ENCODE peak calls at places on chromosome 7, in eight cellular contexts. One of them, this sample, is unnamed.

GRCh38 chr7:45589061-45589460 is 14.9 kb downstream of the ADCY1 start:
- DNase-seq in heart left ventricle: no peak
- DNase-seq in IMR-90: no peak
- DNase-seq in coronary artery: no peak
- DNase-seq in progenitor cell of endocrine pancreas: no peak
- DNase-seq in HL-60: no peak
- DNase-seq in epithelial cell of esophagus: no peak
- DNase-seq in endothelial cell: no peak
- DNase-seq in this sample: no peak

GRCh38 chr7:141076377-141076776 is 2.5 kb downstream of the TMEM178B start:
- DNase-seq in heart left ventricle: no peak
- DNase-seq in IMR-90: no peak
- DNase-seq in coronary artery: no peak
- DNase-seq in progenitor cell of endocrine pancreas: no peak
- DNase-seq in HL-60: no peak
- DNase-seq in epithelial cell of esophagus: no peak
- DNase-seq in endothelial cell: peak
- DNase-seq in this sample: no peak

GRCh38 chr7:155997431-155998327 is 185.4 kb upstream of the SHH start:
- DNase-seq in heart left ventricle: no peak
- DNase-seq in IMR-90: no peak
- DNase-seq in coronary artery: peak
- DNase-seq in progenitor cell of endocrine pancreas: no peak
- DNase-seq in HL-60: no peak
- DNase-seq in epithelial cell of esophagus: no peak
- DNase-seq in endothelial cell: no peak
- DNase-seq in this sample: no peak

GRCh38 chr7:1136841-1137516 is 23.0 kb downstream of the ZFAND2A start:
- DNase-seq in heart left ventricle: no peak
- DNase-seq in IMR-90: no peak
- DNase-seq in coronary artery: no peak
- DNase-seq in progenitor cell of endocrine pancreas: no peak
- DNase-seq in HL-60: no peak
- DNase-seq in epithelial cell of esophagus: no peak
- DNase-seq in endothelial cell: no peak
- DNase-seq in this sample: no peak

GRCh38 chr7:90188281-90188680 is 23.3 kb upstream of the STEAP2 start:
- DNase-seq in heart left ventricle: no peak
- DNase-seq in IMR-90: no peak
- DNase-seq in coronary artery: no peak
- DNase-seq in progenitor cell of endocrine pancreas: no peak
- DNase-seq in HL-60: no peak
- DNase-seq in epithelial cell of esophagus: no peak
- DNase-seq in endothelial cell: no peak
- DNase-seq in this sample: no peak

GRCh38 chr7:113086431-113086888 is at the start of gene GPR85:
- DNase-seq in heart left ventricle: peak
- DNase-seq in IMR-90: peak
- DNase-seq in coronary artery: no peak
- DNase-seq in progenitor cell of endocrine pancreas: peak
- DNase-seq in HL-60: peak
- DNase-seq in epithelial cell of esophagus: peak
- DNase-seq in endothelial cell: peak
- DNase-seq in this sample: peak

GRCh38 chr7:17526621-17527020 is 228.2 kb downstream of the AHR start:
- DNase-seq in heart left ventricle: no peak
- DNase-seq in IMR-90: no peak
- DNase-seq in coronary artery: no peak
- DNase-seq in progenitor cell of endocrine pancreas: no peak
- DNase-seq in HL-60: no peak
- DNase-seq in epithelial cell of esophagus: peak
- DNase-seq in endothelial cell: no peak
- DNase-seq in this sample: no peak

GRCh38 chr7:104328970-104329825 is 795 bp downstream of the LHFPL3 start:
- DNase-seq in heart left ventricle: peak
- DNase-seq in IMR-90: no peak
- DNase-seq in coronary artery: no peak
- DNase-seq in progenitor cell of endocrine pancreas: no peak
- DNase-seq in HL-60: no peak
- DNase-seq in epithelial cell of esophagus: no peak
- DNase-seq in endothelial cell: peak
- DNase-seq in this sample: no peak

GRCh38 chr7:74502216-74502891 is 48.6 kb downstream of the GTF2IRD1 start:
- DNase-seq in heart left ventricle: peak
- DNase-seq in IMR-90: no peak
- DNase-seq in coronary artery: no peak
- DNase-seq in progenitor cell of endocrine pancreas: no peak
- DNase-seq in HL-60: no peak
- DNase-seq in epithelial cell of esophagus: peak
- DNase-seq in endothelial cell: no peak
- DNase-seq in this sample: no peak

GRCh38 chr7:17532861-17533404 is 234.5 kb downstream of the AHR start:
- DNase-seq in heart left ventricle: no peak
- DNase-seq in IMR-90: peak
- DNase-seq in coronary artery: no peak
- DNase-seq in progenitor cell of endocrine pancreas: no peak
- DNase-seq in HL-60: no peak
- DNase-seq in epithelial cell of esophagus: peak
- DNase-seq in endothelial cell: no peak
- DNase-seq in this sample: peak

GRCh38 chr7:102286237-102287081 is at the start of gene SH2B2:
- DNase-seq in heart left ventricle: peak
- DNase-seq in IMR-90: peak
- DNase-seq in coronary artery: peak
- DNase-seq in progenitor cell of endocrine pancreas: peak
- DNase-seq in HL-60: no peak
- DNase-seq in epithelial cell of esophagus: peak
- DNase-seq in endothelial cell: peak
- DNase-seq in this sample: peak

GRCh38 chr7:25789701-25790240 is 362.2 kb upstream of the NFE2L3 start:
- DNase-seq in heart left ventricle: no peak
- DNase-seq in IMR-90: no peak
- DNase-seq in coronary artery: no peak
- DNase-seq in progenitor cell of endocrine pancreas: no peak
- DNase-seq in HL-60: no peak
- DNase-seq in epithelial cell of esophagus: no peak
- DNase-seq in endothelial cell: no peak
- DNase-seq in this sample: no peak

GRCh38 chr7:74218343-74218698 is 8.5 kb downstream of the LAT2 start:
- DNase-seq in heart left ventricle: no peak
- DNase-seq in IMR-90: no peak
- DNase-seq in coronary artery: no peak
- DNase-seq in progenitor cell of endocrine pancreas: no peak
- DNase-seq in HL-60: no peak
- DNase-seq in epithelial cell of esophagus: no peak
- DNase-seq in endothelial cell: no peak
- DNase-seq in this sample: no peak

GRCh38 chr7:28779929-28780328 is 178.2 kb downstream of the TRIL start:
- DNase-seq in heart left ventricle: no peak
- DNase-seq in IMR-90: no peak
- DNase-seq in coronary artery: no peak
- DNase-seq in progenitor cell of endocrine pancreas: no peak
- DNase-seq in HL-60: no peak
- DNase-seq in epithelial cell of esophagus: no peak
- DNase-seq in endothelial cell: no peak
- DNase-seq in this sample: no peak

GRCh38 chr7:90512841-90513254 is 43.4 kb downstream of the PTTG1IP2 start:
- DNase-seq in heart left ventricle: no peak
- DNase-seq in IMR-90: no peak
- DNase-seq in coronary artery: no peak
- DNase-seq in progenitor cell of endocrine pancreas: no peak
- DNase-seq in HL-60: no peak
- DNase-seq in epithelial cell of esophagus: no peak
- DNase-seq in endothelial cell: no peak
- DNase-seq in this sample: no peak

GRCh38 chr7:15309891-15310290 is 251.9 kb downstream of the AGMO start:
- DNase-seq in heart left ventricle: no peak
- DNase-seq in IMR-90: peak
- DNase-seq in coronary artery: no peak
- DNase-seq in progenitor cell of endocrine pancreas: no peak
- DNase-seq in HL-60: no peak
- DNase-seq in epithelial cell of esophagus: peak
- DNase-seq in endothelial cell: no peak
- DNase-seq in this sample: peak

DNA sequence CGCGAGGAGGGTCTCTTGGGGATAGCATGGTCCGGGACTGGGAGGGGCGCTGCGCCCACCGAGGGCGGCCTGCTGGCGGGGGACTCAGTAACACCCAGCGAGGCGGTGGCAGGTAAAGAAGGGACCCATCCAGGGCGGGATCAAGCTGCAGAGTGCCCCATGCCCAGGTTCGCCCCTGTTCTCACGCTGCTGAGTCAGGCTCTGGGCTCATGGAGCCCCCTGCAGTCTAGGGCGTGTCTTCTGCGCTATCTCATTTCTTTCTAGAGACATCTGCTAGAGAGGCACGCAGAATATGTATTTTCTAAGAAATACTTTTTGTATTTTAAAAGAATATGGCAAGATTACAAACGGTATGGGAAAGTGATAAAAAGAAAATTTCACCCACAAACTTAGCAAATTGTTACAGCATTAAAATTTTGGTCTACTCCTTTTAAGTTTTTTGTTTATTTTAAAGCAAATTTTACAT is 933 bp downstream of the EPDR1 start:
- DNase-seq in heart left ventricle: peak
- DNase-seq in IMR-90: no peak
- DNase-seq in coronary artery: peak
- DNase-seq in progenitor cell of endocrine pancreas: peak
- DNase-seq in HL-60: no peak
- DNase-seq in epithelial cell of esophagus: no peak
- DNase-seq in endothelial cell: peak
- DNase-seq in this sample: no peak
- TF ChIP-seq CTCF in heart left ventricle: no peak
- TF ChIP-seq CTCF in IMR-90: no peak
- TF ChIP-seq CTCF in coronary artery: no peak
- TF ChIP-seq CTCF in progenitor cell of endocrine pancreas: peak
- TF ChIP-seq CTCF in HL-60: no peak
- TF ChIP-seq CTCF in epithelial cell of esophagus: no peak
- TF ChIP-seq CTCF in endothelial cell: no peak
- TF ChIP-seq CTCF in this sample: no peak

DNA sequence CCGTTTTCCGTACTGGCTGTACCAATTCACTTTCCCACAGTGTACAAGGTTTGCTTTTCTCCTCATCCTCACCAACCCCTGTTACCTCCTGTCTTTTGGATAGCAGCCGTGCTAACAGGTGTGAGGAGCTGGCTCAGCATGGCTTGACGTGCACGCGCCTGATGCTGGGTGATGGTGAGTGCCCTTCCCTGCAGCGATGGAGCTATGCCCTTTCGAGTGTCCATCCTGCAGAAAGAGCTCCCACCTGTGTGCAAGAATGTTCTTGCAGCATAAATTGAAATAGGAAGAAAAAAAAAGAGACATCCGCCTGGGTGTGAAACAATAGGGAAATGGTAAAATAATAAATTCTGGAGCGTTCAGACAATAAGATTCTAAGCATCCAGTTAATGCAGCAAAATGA is 9.5 kb upstream of the UBE3C start:
- DNase-seq in heart left ventricle: no peak
- DNase-seq in IMR-90: no peak
- DNase-seq in coronary artery: no peak
- DNase-seq in progenitor cell of endocrine pancreas: no peak
- DNase-seq in HL-60: no peak
- DNase-seq in epithelial cell of esophagus: no peak
- DNase-seq in endothelial cell: no peak
- DNase-seq in this sample: no peak
- TF ChIP-seq CTCF in heart left ventricle: no peak
- TF ChIP-seq CTCF in IMR-90: no peak
- TF ChIP-seq CTCF in coronary artery: no peak
- TF ChIP-seq CTCF in progenitor cell of endocrine pancreas: no peak
- TF ChIP-seq CTCF in HL-60: no peak
- TF ChIP-seq CTCF in epithelial cell of esophagus: no peak
- TF ChIP-seq CTCF in endothelial cell: no peak
- TF ChIP-seq CTCF in this sample: no peak

GRCh38 chr7:5711419-5711818 is 70.0 kb downstream of the RNF216 start:
- DNase-seq in heart left ventricle: no peak
- DNase-seq in IMR-90: no peak
- DNase-seq in coronary artery: no peak
- DNase-seq in progenitor cell of endocrine pancreas: no peak
- DNase-seq in HL-60: no peak
- DNase-seq in epithelial cell of esophagus: peak
- DNase-seq in endothelial cell: no peak
- DNase-seq in this sample: no peak
- TF ChIP-seq CTCF in heart left ventricle: no peak
- TF ChIP-seq CTCF in IMR-90: no peak
- TF ChIP-seq CTCF in coronary artery: no peak
- TF ChIP-seq CTCF in progenitor cell of endocrine pancreas: no peak
- TF ChIP-seq CTCF in HL-60: no peak
- TF ChIP-seq CTCF in epithelial cell of esophagus: no peak
- TF ChIP-seq CTCF in endothelial cell: no peak
- TF ChIP-seq CTCF in this sample: no peak

DNA sequence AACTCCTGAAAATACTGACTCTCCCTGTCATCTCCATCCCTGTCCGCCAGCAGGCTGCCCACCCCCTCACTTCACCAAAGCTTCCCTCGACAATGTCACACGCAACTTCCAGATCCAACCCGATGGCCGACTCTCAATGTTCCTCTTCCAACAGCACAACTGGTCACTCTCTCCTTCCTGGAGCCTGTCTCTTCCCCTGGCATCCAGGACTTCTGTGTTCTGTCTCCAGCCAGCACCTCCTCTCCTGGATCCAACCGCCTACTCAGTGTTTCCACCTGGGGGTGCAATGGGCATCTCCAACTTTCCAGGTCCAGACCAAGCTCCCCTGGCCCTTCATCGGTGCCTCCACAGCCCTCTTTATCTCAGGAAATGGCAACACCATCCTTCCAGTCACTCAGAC is 8.6 kb downstream of the CPA5 start:
- DNase-seq in heart left ventricle: no peak
- DNase-seq in IMR-90: no peak
- DNase-seq in coronary artery: peak
- DNase-seq in progenitor cell of endocrine pancreas: no peak
- DNase-seq in HL-60: no peak
- DNase-seq in epithelial cell of esophagus: no peak
- DNase-seq in endothelial cell: no peak
- DNase-seq in this sample: no peak
- TF ChIP-seq CTCF in heart left ventricle: no peak
- TF ChIP-seq CTCF in IMR-90: no peak
- TF ChIP-seq CTCF in coronary artery: no peak
- TF ChIP-seq CTCF in progenitor cell of endocrine pancreas: no peak
- TF ChIP-seq CTCF in HL-60: no peak
- TF ChIP-seq CTCF in epithelial cell of esophagus: no peak
- TF ChIP-seq CTCF in endothelial cell: no peak
- TF ChIP-seq CTCF in this sample: peak

DNA sequence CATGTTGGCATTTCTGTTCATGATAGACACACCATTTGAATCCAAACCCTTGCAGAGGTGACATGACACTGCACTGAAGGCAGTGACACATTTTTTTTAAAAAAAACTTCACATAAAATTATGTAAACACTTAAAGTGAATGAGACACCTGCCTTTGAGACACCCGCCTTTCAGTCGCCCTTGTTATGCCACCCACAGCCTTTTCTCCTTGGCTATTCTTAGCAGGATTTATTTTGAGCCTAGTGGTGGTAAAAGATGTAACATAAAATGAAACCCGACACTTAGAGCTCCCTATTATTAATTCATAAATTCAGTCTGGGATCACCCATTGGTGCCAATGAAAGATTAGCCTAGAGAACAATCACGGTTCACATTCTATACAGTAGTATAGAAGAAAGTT is 161.3 kb downstream of the DYNC1I1 start:
- DNase-seq in heart left ventricle: no peak
- DNase-seq in IMR-90: no peak
- DNase-seq in coronary artery: no peak
- DNase-seq in progenitor cell of endocrine pancreas: no peak
- DNase-seq in HL-60: no peak
- DNase-seq in epithelial cell of esophagus: no peak
- DNase-seq in endothelial cell: no peak
- DNase-seq in this sample: no peak
- TF ChIP-seq CTCF in heart left ventricle: no peak
- TF ChIP-seq CTCF in IMR-90: no peak
- TF ChIP-seq CTCF in coronary artery: no peak
- TF ChIP-seq CTCF in progenitor cell of endocrine pancreas: no peak
- TF ChIP-seq CTCF in HL-60: no peak
- TF ChIP-seq CTCF in epithelial cell of esophagus: no peak
- TF ChIP-seq CTCF in endothelial cell: no peak
- TF ChIP-seq CTCF in this sample: no peak

This sample was measured in HFFc6.